ENCODE peak calls at places on chromosomes 16 and 17, in seven cellular contexts. Z is stomach, H is transverse colon, U is A549, E is tibial nerve, Q is HepG2, O is sigmoid colon. N is an unnamed sample.

GRCh38 chr17:4708436-4708835 is 2.0 kb upstream of the ARRB2 start:
- DNase-seq in H (no peak), E (no peak), O (no peak), Q (peak; percentile 72), U (peak; percentile 60), Z (no peak), N (no peak)

GRCh38 chr17:55348749-55349354 is 72.8 kb downstream of the MMD start:
- DNase-seq in O (peak; percentile 72), E (peak; percentile 38), Q (peak; percentile 69), H (peak; percentile 49), Z (peak; percentile 63), U (peak; percentile 66), N (peak; percentile 55)

GRCh38 chr17:78715000-78715771 is 66.9 kb downstream of the CYTH1 start:
- DNase-seq in Q (no peak), O (no peak), E (no peak), Z (peak; percentile 22), H (no peak), U (no peak), N (no peak)

GRCh38 chr17:77892469-77893143 is 65.9 kb upstream of the TNRC6C start:
- DNase-seq in H (no peak), E (no peak), Z (no peak), U (no peak), Q (peak; percentile 36), O (peak; percentile 56), N (no peak)

GRCh38 chr17:77478899-77479298 is 338.1 kb downstream of the SEC14L1 start:
- DNase-seq in Z (no peak), O (peak; percentile 87), Q (no peak), H (no peak), E (no peak), U (no peak), N (peak; percentile 65)

GRCh38 chr16:80231888-80232287 is 308.9 kb upstream of the DYNLRB2 start:
- DNase-seq in E (no peak), O (no peak), Q (peak; percentile 48), H (no peak), Z (no peak), U (no peak), N (no peak)

GRCh38 chr17:59848385-59848668 is 44.4 kb downstream of the TUBD1 start:
- DNase-seq in U (no peak), O (no peak), Q (no peak), H (no peak), E (no peak), Z (peak; percentile 26), N (no peak)

GRCh38 chr17:62676952-62677596 is 49.6 kb downstream of the MRC2 start:
- DNase-seq in Z (no peak), O (peak; percentile 49), U (no peak), Q (no peak), E (no peak), H (no peak), N (no peak)

GRCh38 chr17:77772461-77772897 is 186.0 kb upstream of the TNRC6C start:
- DNase-seq in Q (peak; percentile 56), O (no peak), Z (peak; percentile 64), H (peak; percentile 69), E (peak; percentile 46), U (peak; percentile 60), N (no peak)

GRCh38 chr16:74575175-74575804 is 31.6 kb downstream of the GLG1 start:
- DNase-seq in U (no peak), Q (no peak), E (no peak), Z (no peak), O (no peak), H (no peak), N (no peak)

GRCh38 chr16:60651351-60651750 is 1384.9 kb downstream of the CDH8 start:
- DNase-seq in U (no peak), O (no peak), Z (no peak), Q (no peak), H (no peak), E (no peak), N (no peak)

GRCh38 chr17:73791644-73792043 is 147.4 kb upstream of the SDK2 start:
- DNase-seq in E (no peak), O (no peak), H (no peak), Z (no peak), U (no peak), Q (no peak), N (no peak)

GRCh38 chr16:86287641-86288201 is 222.6 kb upstream of the FOXF1 start:
- DNase-seq in H (no peak), Q (no peak), O (no peak), U (no peak), Z (no peak), E (no peak), N (no peak)
- H3K4me3 ChIP-seq in H (no peak overlapping the region), Q (no peak overlapping the region), O (no peak overlapping the region), U (no peak overlapping the region), Z (peak overlapping the region; percentile 35), E (no peak overlapping the region), N (no peak overlapping the region)

GRCh38 chr17:75492555-75493168 is 22.7 kb downstream of the CASKIN2 start:
- DNase-seq in Z (no peak), O (no peak), U (no peak), H (no peak), Q (no peak), E (no peak), N (no peak)

GRCh38 chr17:75491680-75492079 is 23.7 kb downstream of the CASKIN2 start:
- DNase-seq in U (no peak), H (no peak), O (no peak), E (no peak), Q (no peak), Z (no peak), N (no peak)

GRCh38 chr17:75489511-75489955 is 25.8 kb downstream of the CASKIN2 start:
- DNase-seq in U (no peak), H (no peak), O (no peak), Z (no peak), E (no peak), Q (no peak), N (no peak)

GRCh38 chr17:75490173-75490743 is 25.1 kb downstream of the CASKIN2 start:
- DNase-seq in Z (peak; percentile 76), Q (no peak), O (no peak), E (no peak), U (no peak), H (peak; percentile 70), N (no peak)

DNA sequence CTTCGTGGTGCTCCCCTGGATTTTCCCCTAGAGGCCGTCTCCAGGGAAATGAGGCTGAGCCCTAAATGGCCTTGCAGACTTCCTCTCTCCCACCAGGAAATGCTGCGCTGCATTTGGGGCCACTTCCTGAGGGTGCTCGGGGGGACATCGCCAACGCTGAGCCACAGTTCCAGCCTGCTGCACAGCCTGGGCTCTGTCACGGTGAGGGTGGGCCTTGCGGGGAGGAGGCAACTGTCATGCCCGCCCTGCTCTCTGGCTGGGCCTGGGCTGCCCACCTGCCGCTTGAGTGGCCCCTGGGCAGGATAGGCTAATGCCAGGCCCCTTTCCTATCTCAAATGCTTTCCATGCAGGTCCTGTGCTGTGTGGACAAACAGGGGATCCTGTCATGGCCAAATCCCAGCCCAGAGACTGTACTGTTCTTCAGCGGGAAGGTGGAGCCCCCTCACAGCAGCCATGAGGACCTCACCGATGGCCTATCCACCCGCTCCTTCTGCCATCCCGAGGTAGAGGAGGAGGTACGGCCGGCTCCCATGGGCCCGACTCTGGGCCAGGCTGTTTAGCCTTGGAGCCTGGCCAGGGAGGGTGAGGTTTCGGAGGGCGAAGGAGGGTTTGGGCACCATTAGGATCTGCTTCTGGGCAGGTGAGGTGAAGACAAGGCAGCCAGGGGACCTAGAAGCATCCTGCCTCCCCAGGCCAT is 24.2 kb downstream of the CASKIN2 start:
- DNase-seq in Z (no peak), E (no peak), U (no peak), H (no peak), Q (no peak), O (no peak), N (no peak)
- TF ChIP-seq EP300 in Z (no peak), E (no peak), U (no peak), H (no peak), Q (no peak), O (no peak), N (no peak)

GRCh38 chr16:23833504-23833903 is 2.3 kb upstream of the PRKCB start:
- DNase-seq in H (no peak), Q (no peak), U (no peak), E (no peak), O (no peak), Z (no peak), N (no peak)

GRCh38 chr16:23836078-23836403 is 258 bp downstream of the PRKCB start:
- DNase-seq in O (no peak), Q (no peak), Z (no peak), U (no peak), H (no peak), E (no peak), N (no peak)

GRCh38 chr16:23833960-23834685 is 1.7 kb upstream of the PRKCB start:
- DNase-seq in E (no peak), O (no peak), H (no peak), U (no peak), Q (no peak), Z (no peak), N (no peak)

GRCh38 chr16:23836404-23837291 is 865 bp downstream of the PRKCB start:
- DNase-seq in Z (peak; percentile 48), U (no peak), Q (no peak), E (no peak), O (peak; percentile 65), H (peak; percentile 49), N (no peak)

DNA sequence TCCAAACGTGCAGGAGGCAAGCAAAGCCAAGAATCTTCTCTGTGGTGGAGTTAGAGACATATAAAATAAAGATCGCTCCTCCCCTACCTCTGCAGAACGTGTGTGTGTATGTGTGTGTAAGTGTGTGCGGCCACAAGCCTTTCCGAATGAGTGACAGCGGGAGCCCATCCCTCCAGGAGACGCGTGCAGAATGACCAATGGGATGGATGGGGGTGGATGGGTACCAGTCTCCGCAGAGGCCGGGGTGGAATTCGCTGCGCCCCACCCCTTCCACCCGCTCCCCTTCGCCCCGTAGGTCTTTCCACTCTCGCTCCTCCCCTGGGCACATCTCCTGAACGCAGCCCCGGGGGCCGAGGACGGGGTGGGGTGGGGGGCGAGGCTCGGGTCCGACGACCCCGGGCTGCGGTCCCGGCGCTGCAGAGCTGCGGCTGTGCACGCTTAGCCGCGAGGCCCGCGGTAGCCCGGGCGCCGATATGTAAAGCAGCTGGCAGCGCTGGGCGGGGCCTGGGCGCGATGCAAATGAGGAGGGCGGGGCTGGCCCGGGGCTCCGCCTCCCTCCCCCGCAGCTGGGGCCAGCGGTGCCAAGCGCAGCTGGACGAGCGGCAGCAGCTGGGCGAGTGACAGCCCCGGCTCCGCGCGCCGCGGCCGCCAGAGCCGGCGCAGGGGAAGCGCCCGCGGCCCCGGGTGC is at the start of gene PRKCB:
- DNase-seq in O (peak; percentile 89), Q (no peak), U (peak; percentile 47), Z (peak; percentile 68), E (peak; percentile 46), H (peak; percentile 89), N (peak; percentile 46)
- H3K4me3 ChIP-seq in O (peak within 1 kb of the TSS; percentile 83), Q (no peak within 1 kb of the TSS), U (peak within 1 kb of the TSS; percentile 46), Z (peak within 1 kb of the TSS; percentile 55), E (peak within 1 kb of the TSS; percentile 57), H (peak within 1 kb of the TSS; percentile 62), N (peak within 1 kb of the TSS; percentile 32)

DNA sequence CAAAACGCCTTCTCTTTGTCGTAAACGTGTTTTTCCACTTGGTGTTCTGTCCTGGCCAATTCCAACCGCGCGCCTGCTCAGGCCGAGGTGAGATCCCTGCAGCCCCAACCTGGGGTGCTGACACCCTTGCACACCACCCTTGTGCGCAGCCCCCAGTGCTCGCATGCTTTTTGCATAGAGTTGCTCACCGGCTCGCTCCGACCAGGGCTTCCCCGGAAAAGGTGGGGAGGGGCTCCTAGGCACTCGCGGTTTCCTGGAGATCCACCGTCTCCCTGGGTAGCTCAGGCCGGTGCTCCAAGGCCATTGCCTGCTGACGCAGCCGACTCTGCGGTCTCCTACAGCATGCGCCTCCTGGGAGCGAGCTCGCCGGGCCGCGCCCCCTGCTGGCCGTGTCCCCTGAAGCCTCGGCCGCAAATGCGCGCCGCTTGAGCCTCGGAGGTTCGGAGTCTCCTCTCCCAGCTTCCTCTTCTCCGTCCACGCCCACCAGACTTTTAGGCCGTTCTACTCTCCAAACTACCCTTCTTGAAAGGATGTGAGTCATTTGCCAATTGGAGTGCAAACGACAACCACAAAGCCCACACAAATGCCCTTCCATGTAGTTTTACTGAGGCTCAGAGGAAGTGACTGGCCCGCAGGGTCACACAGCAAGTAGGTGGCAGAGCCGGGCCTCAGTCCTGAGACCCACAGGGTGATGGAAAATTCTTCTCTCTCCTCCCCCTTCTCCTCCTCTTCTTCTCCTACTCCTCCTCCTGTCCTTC is 7.2 kb upstream of the PDP2 start:
- DNase-seq in Z (peak; percentile 91), H (peak; percentile 94), O (peak; percentile 93), E (peak; percentile 76), U (peak; percentile 92), Q (peak; percentile 77), N (peak; percentile 91)
- TF ChIP-seq EP300 in Z (no peak), H (no peak), O (no peak), E (peak; percentile 59), U (no peak), Q (no peak), N (no peak)